ENCODE peak calls at places on chromosomes 11 and 22, in six cellular contexts. C, J, P, A, B and I are unnamed samples.

GRCh38 chr22:39264344-39265116 is 19.7 kb upstream of the PDGFB start:
- DNase-seq in C (no peak), J (no peak), P (no peak), A (no peak), B (no peak), I (no peak)

GRCh38 chr22:47620391-47620790 is 857.9 kb downstream of the TBC1D22A start:
- DNase-seq in C (no peak), J (no peak), P (no peak), A (no peak), B (no peak), I (no peak)

GRCh38 chr22:39482768-39483167 is 19.3 kb upstream of the MIEF1 start:
- DNase-seq in C (no peak), J (no peak), P (no peak), A (no peak), B (no peak), I (no peak)

GRCh38 chr11:2713069-2713468 is 13.3 kb upstream of the KCNQ1OT1 start:
- DNase-seq in C (no peak), J (no peak), P (no peak), A (no peak), B (no peak), I (no peak)

GRCh38 chr11:75277211-75277805 is 36.7 kb downstream of the TPBGL start:
- DNase-seq in C (no peak), J (no peak), P (no peak), A (no peak), B (no peak), I (no peak)

GRCh38 chr11:102347526-102348331 is 715 bp downstream of the BIRC2 start:
- DNase-seq in C (no peak), J (peak), P (no peak), A (no peak), B (no peak), I (no peak)

GRCh38 chr11:64356498-64357411 is 2.2 kb upstream of the RPS6KA4 start:
- DNase-seq in C (peak), J (no peak), P (no peak), A (peak), B (no peak), I (peak)

GRCh38 chr11:124923296-124923695 is 4.2 kb downstream of the HEPN1 start:
- DNase-seq in C (no peak), J (no peak), P (no peak), A (no peak), B (no peak), I (no peak)

GRCh38 chr11:662689-663274 is 25.7 kb downstream of the DRD4 start:
- DNase-seq in C (peak), J (no peak), P (peak), A (peak), B (peak), I (no peak)

GRCh38 chr22:24436553-24436952 is 9.2 kb downstream of the ADORA2A start:
- DNase-seq in C (no peak), J (no peak), P (no peak), A (no peak), B (no peak), I (peak)

GRCh38 chr22:48492371-48493320 is 1335.0 kb downstream of the BRD1 start:
- DNase-seq in C (peak), J (peak), P (no peak), A (peak), B (peak), I (peak)

GRCh38 chr11:122167100-122167499 is 51.1 kb upstream of the BLID start:
- DNase-seq in C (no peak), J (no peak), P (no peak), A (peak), B (no peak), I (no peak)

GRCh38 chr22:17968126-17968525 is 56.2 kb downstream of the MICAL3 start:
- DNase-seq in C (no peak), J (no peak), P (no peak), A (no peak), B (no peak), I (no peak)

GRCh38 chr22:24109649-24110048 is 71.6 kb upstream of the SUSD2 start:
- DNase-seq in C (no peak), J (no peak), P (no peak), A (no peak), B (no peak), I (no peak)

GRCh38 chr11:22130462-22131053 is 62.3 kb upstream of the ANO5 start:
- DNase-seq in C (no peak), J (no peak), P (no peak), A (no peak), B (no peak), I (no peak)

GRCh38 chr22:20998411-20999336 is 3.2 kb downstream of the THAP7 start:
- DNase-seq in C (no peak), J (no peak), P (no peak), A (no peak), B (no peak), I (no peak)

GRCh38 chr11:75269896-75270295 is 29.3 kb downstream of the TPBGL start:
- DNase-seq in C (no peak), J (no peak), P (no peak), A (no peak), B (no peak), I (peak)

GRCh38 chr11:75924966-75925784 is 110.2 kb downstream of the UVRAG start:
- DNase-seq in C (no peak), J (peak), P (no peak), A (no peak), B (no peak), I (no peak)

GRCh38 chr11:62553839-62554361 is 7.3 kb upstream of the AHNAK start:
- DNase-seq in C (peak), J (no peak), P (no peak), A (peak), B (peak), I (no peak)

GRCh38 chr22:24157783-24158170 is 23.5 kb upstream of the SUSD2 start:
- DNase-seq in C (no peak), J (no peak), P (peak), A (no peak), B (no peak), I (peak)

GRCh38 chr22:41146573-41146972 is 54.2 kb downstream of the EP300 start:
- DNase-seq in C (no peak), J (no peak), P (no peak), A (no peak), B (no peak), I (no peak)

GRCh38 chr11:9075441-9076000 is 15.9 kb downstream of the SCUBE2 start:
- DNase-seq in C (no peak), J (no peak), P (no peak), A (no peak), B (no peak), I (no peak)

GRCh38 chr11:71490044-71490730 is 36.9 kb upstream of the KRTAP5-7 start:
- DNase-seq in C (no peak), J (no peak), P (no peak), A (no peak), B (no peak), I (no peak)

GRCh38 chr11:35335226-35335625 is 84.1 kb downstream of the SLC1A2 start:
- DNase-seq in C (no peak), J (no peak), P (no peak), A (no peak), B (no peak), I (no peak)

GRCh38 chr11:19777342-19778102 is 64.9 kb downstream of the NAV2 start:
- DNase-seq in C (no peak), J (no peak), P (no peak), A (no peak), B (peak), I (no peak)

GRCh38 chr11:63518548-63518947 is 12.7 kb downstream of the LGALS12 start:
- DNase-seq in C (no peak), J (no peak), P (no peak), A (no peak), B (no peak), I (no peak)

GRCh38 chr11:111301004-111301839 is 2.9 kb downstream of the POU2AF3 start:
- DNase-seq in C (no peak), J (no peak), P (no peak), A (no peak), B (no peak), I (no peak)

GRCh38 chr11:88246680-88247079 is 71.4 kb upstream of the RAB38 start:
- DNase-seq in C (no peak), J (no peak), P (no peak), A (no peak), B (peak), I (no peak)

GRCh38 chr11:88036701-88037100 is 138.5 kb downstream of the RAB38 start:
- DNase-seq in C (no peak), J (no peak), P (no peak), A (no peak), B (no peak), I (no peak)

GRCh38 chr11:119377961-119378667 is 3.4 kb downstream of the USP2 start:
- DNase-seq in C (no peak), J (no peak), P (no peak), A (no peak), B (no peak), I (no peak)

GRCh38 chr11:119380160-119380815 is 1.2 kb downstream of the USP2 start:
- DNase-seq in C (no peak), J (no peak), P (no peak), A (no peak), B (no peak), I (no peak)

GRCh38 chr11:119377112-119377901 is 4.2 kb downstream of the USP2 start:
- DNase-seq in C (no peak), J (no peak), P (no peak), A (no peak), B (no peak), I (no peak)

GRCh38 chr11:119380816-119381185 is 689 bp downstream of the USP2 start:
- DNase-seq in C (no peak), J (no peak), P (no peak), A (no peak), B (no peak), I (no peak)

GRCh38 chr11:119378851-119379465 is 2.5 kb downstream of the USP2 start:
- DNase-seq in C (no peak), J (no peak), P (no peak), A (no peak), B (no peak), I (peak)
- H3K27ac ChIP-seq in C (no peak), J (no peak), P (no peak), A (no peak), B (no peak), I (no peak)

DNA sequence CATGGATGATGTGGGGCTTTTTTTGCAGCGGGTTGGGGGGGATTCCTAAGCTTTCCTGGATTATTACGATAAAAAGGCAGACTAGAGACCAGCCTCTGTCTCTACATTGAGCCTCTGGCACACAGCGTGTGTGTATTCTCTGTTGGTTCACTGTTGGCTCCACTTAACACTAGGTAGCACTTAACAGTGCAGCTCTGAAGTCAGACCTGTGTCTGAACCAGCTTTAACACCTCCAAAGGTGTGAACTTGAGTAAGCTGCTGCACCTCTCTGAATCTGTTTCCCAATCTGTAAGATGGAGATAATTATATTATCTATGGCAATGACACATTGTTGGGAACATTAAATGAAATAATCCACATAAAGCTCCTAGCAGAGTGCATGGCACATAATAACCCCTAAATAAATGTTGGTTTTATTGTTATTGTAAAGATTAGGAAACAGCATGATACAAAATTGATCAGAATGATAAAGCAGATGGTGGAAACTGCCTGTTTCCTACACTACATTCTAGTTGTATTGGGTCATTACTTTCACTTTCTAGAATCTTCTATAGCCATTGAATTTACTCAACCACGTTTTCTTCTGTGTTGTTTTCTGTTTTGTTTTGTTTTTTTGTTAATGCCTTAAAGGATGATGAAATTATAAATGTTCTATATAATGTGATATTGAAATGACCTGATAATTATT is 108.4 kb downstream of the ARL14EP start:
- DNase-seq in C (no peak), J (no peak), P (no peak), A (no peak), B (no peak), I (no peak)
- TF ChIP-seq CTCF in C (no peak), J (no peak), P (no peak), A (no peak), B (no peak), I (no peak)

DNA sequence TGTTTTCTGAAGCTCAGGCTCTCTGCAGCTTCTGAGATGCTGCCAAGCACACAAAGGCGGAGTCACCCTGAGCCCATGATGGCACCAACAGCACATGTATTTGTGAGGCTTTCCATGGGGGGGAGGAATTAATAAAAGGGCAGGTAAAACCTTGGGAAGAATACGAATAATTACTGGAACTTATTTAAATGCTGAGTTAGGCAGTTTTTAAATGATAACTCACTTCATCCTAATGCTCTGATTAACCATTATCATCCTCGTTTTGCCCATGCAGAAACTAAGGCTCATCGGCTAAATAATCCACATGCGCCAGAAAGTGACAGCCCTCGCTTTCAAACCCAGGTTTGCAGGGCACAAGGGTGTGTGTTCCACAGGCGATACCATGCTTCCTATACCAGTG is 35.4 kb downstream of the LARGE1 start:
- DNase-seq in C (no peak), J (no peak), P (no peak), A (no peak), B (no peak), I (no peak)
- H3K27ac ChIP-seq in C (no peak), J (no peak), P (no peak), A (no peak), B (no peak), I (no peak)

DNA sequence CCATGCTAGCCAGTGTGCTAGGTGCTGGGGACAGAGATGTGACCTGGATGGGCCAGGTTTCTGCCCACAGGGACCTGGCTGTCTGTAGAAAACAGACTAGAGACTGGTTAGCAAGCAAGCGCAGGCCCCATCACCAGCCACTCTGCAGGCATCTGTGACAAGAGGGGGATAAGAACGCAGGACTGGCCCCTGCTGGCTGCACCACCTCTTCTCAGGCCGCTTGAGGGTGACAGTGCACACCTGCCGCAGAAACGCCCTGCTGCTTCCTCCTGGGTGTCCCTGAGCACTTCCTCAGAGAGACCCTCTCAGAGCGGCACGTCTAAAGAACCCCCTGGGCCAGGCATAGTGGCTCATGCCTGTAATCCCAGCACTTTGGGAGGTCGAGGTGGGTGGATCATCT is 5.9 kb upstream of the PICK1 start:
- DNase-seq in C (no peak), J (no peak), P (no peak), A (no peak), B (no peak), I (no peak)
- TF ChIP-seq CTCF in C (no peak), J (no peak), P (no peak), A (no peak), B (no peak), I (no peak)

GRCh38 chr22:19995611-19996339 is 20.8 kb downstream of the ARVCF start:
- DNase-seq in C (no peak), J (no peak), P (peak), A (no peak), B (no peak), I (peak)
- H3K27ac ChIP-seq in C (no peak), J (no peak), P (peak), A (no peak), B (peak), I (no peak)

GRCh38 chr22:22357024-22357868 is 112.7 kb downstream of the VPREB1 start:
- DNase-seq in C (no peak), J (peak), P (no peak), A (peak), B (peak), I (peak)
- TF ChIP-seq CTCF in C (peak), J (peak), P (no peak), A (peak), B (peak), I (peak)

GRCh38 chr11:117220999-117221774 is 10.7 kb downstream of the PCSK7 start:
- DNase-seq in C (no peak), J (no peak), P (no peak), A (no peak), B (no peak), I (no peak)
- H3K27ac ChIP-seq in C (no peak), J (peak), P (peak), A (peak), B (peak), I (no peak)